ENCODE peak calls at places on chromosomes 16 and 17, in six cellular contexts. M, Q, H, J, W and K are unnamed samples.

GRCh38 chr16:54282202-54282922 is 4.2 kb downstream of the IRX3 start:
- DNase-seq in M (no peak), Q (peak), H (peak), J (no peak), W (no peak), K (peak)

GRCh38 chr16:49811630-49812334 is 44.1 kb downstream of the ZNF423 start:
- DNase-seq in M (no peak), Q (no peak), H (peak), J (no peak), W (no peak), K (peak)

GRCh38 chr17:76260220-76260619 is 4.9 kb upstream of the UBALD2 start:
- DNase-seq in M (no peak), Q (no peak), H (no peak), J (no peak), W (no peak), K (no peak)

GRCh38 chr17:72120878-72121163 is at the start of gene SOX9:
- DNase-seq in M (peak), Q (no peak), H (peak), J (no peak), W (no peak), K (peak)

GRCh38 chr16:16047761-16048160 is 98.3 kb downstream of the ABCC1 start:
- DNase-seq in M (no peak), Q (no peak), H (no peak), J (no peak), W (no peak), K (no peak)

GRCh38 chr17:47310186-47310733 is 13.5 kb upstream of the EFCAB13 start:
- DNase-seq in M (peak), Q (no peak), H (peak), J (no peak), W (no peak), K (no peak)

GRCh38 chr17:5580367-5580766 is 3.9 kb downstream of the NLRP1 start:
- DNase-seq in M (no peak), Q (no peak), H (no peak), J (no peak), W (no peak), K (no peak)

GRCh38 chr16:83992624-83993023 is 24.6 kb downstream of the NECAB2 start:
- DNase-seq in M (peak), Q (no peak), H (no peak), J (no peak), W (peak), K (no peak)

GRCh38 chr17:59763861-59764260 is 56.4 kb downstream of the VMP1 start:
- DNase-seq in M (no peak), Q (no peak), H (peak), J (no peak), W (no peak), K (no peak)

GRCh38 chr16:21302898-21303528 is 24.9 kb upstream of the CRYM start:
- DNase-seq in M (no peak), Q (no peak), H (peak), J (no peak), W (no peak), K (no peak)

GRCh38 chr16:57689772-57690558 is 4.6 kb upstream of the DRC7 start:
- DNase-seq in M (no peak), Q (no peak), H (peak), J (no peak), W (no peak), K (peak)

GRCh38 chr17:48209973-48210372 is 102.4 kb downstream of the SNX11 start:
- DNase-seq in M (no peak), Q (no peak), H (no peak), J (no peak), W (no peak), K (no peak)

GRCh38 chr17:18961634-18962493 is 9.9 kb downstream of the SLC5A10 start:
- DNase-seq in M (no peak), Q (no peak), H (peak), J (no peak), W (no peak), K (no peak)

GRCh38 chr17:77471984-77472836 is 331.4 kb downstream of the SEC14L1 start:
- DNase-seq in M (peak), Q (no peak), H (peak), J (no peak), W (peak), K (no peak)

GRCh38 chr17:67364847-67365761 is 1.3 kb downstream of the PSMD12 start:
- DNase-seq in M (no peak), Q (no peak), H (no peak), J (no peak), W (no peak), K (no peak)

GRCh38 chr17:76845524-76845923 is 22.7 kb upstream of the MGAT5B start:
- DNase-seq in M (no peak), Q (no peak), H (no peak), J (no peak), W (no peak), K (no peak)

GRCh38 chr16:65414284-65414984 is 292.6 kb upstream of the CDH11 start:
- DNase-seq in M (no peak), Q (no peak), H (peak), J (no peak), W (no peak), K (no peak)

GRCh38 chr17:45131616-45132301 is 556 bp downstream of the PLCD3 start:
- DNase-seq in M (no peak), Q (peak), H (peak), J (no peak), W (peak), K (peak)

GRCh38 chr17:32461853-32462617 is 17.7 kb downstream of the PSMD11 start:
- DNase-seq in M (peak), Q (peak), H (peak), J (no peak), W (no peak), K (peak)

GRCh38 chr17:50059256-50059655 is 3.3 kb downstream of the ITGA3 start:
- DNase-seq in M (no peak), Q (no peak), H (no peak), J (no peak), W (no peak), K (no peak)

GRCh38 chr17:18966831-18967624 is 15.1 kb downstream of the SLC5A10 start:
- DNase-seq in M (peak), Q (no peak), H (peak), J (no peak), W (no peak), K (no peak)

GRCh38 chr17:42387663-42388380 is 420 bp downstream of the STAT3 start:
- DNase-seq in M (peak), Q (peak), H (peak), J (no peak), W (peak), K (peak)

GRCh38 chr17:74840989-74841666 is 18.6 kb downstream of the GRIN2C start:
- DNase-seq in M (no peak), Q (no peak), H (peak), J (no peak), W (peak), K (no peak)

GRCh38 chr16:67967183-67967955 is 1.1 kb downstream of the SLC12A4 start:
- DNase-seq in M (no peak), Q (no peak), H (peak), J (no peak), W (no peak), K (peak)

GRCh38 chr17:19502517-19502916 is 31.1 kb upstream of the SLC47A1 start:
- DNase-seq in M (no peak), Q (no peak), H (no peak), J (no peak), W (no peak), K (no peak)

GRCh38 chr16:66925322-66925840 is at the start of gene RRAD:
- DNase-seq in M (no peak), Q (no peak), H (peak), J (peak), W (peak), K (no peak)

GRCh38 chr16:86930001-86930400 is 351.7 kb downstream of the FOXL1 start:
- DNase-seq in M (no peak), Q (no peak), H (no peak), J (no peak), W (no peak), K (no peak)

GRCh38 chr17:42288985-42289862 is 926 bp downstream of the STAT5A start:
- DNase-seq in M (no peak), Q (peak), H (no peak), J (no peak), W (peak), K (no peak)

GRCh38 chr16:50763211-50763610 is 21.3 kb downstream of the CYLD start:
- DNase-seq in M (no peak), Q (no peak), H (no peak), J (no peak), W (no peak), K (no peak)

GRCh38 chr17:7173687-7174602 is 5.2 kb downstream of the ASGR1 start:
- DNase-seq in M (no peak), Q (peak), H (peak), J (no peak), W (no peak), K (peak)

GRCh38 chr16:75319513-75320401 is 68.3 kb upstream of the BCAR1 start:
- DNase-seq in M (no peak), Q (no peak), H (no peak), J (no peak), W (no peak), K (no peak)

GRCh38 chr17:39132192-39132600 is 19.2 kb downstream of the PLXDC1 start:
- DNase-seq in M (no peak), Q (no peak), H (peak), J (no peak), W (peak), K (no peak)

GRCh38 chr16:2149630-2150417 is 1.4 kb downstream of the RAB26 start:
- DNase-seq in M (no peak), Q (no peak), H (peak), J (no peak), W (no peak), K (peak)

GRCh38 chr16:65919116-65919515 is 447.4 kb upstream of the CDH5 start:
- DNase-seq in M (no peak), Q (no peak), H (peak), J (no peak), W (no peak), K (no peak)

GRCh38 chr17:27299384-27300049 is 5.6 kb downstream of the WSB1 start:
- DNase-seq in M (no peak), Q (no peak), H (no peak), J (no peak), W (no peak), K (no peak)

GRCh38 chr17:42055496-42055895 is 5.1 kb upstream of the C17orf113 start:
- DNase-seq in M (no peak), Q (no peak), H (no peak), J (no peak), W (no peak), K (peak)

GRCh38 chr16:56369202-56369601 is 56.1 kb downstream of the AMFR start:
- DNase-seq in M (no peak), Q (no peak), H (no peak), J (no peak), W (no peak), K (no peak)

GRCh38 chr17:3556905-3557767 is 476 bp downstream of the TRPV3 start:
- DNase-seq in M (no peak), Q (no peak), H (no peak), J (no peak), W (no peak), K (no peak)

GRCh38 chr16:80466024-80466986 is 74.5 kb upstream of the DYNLRB2 start:
- DNase-seq in M (peak), Q (peak), H (peak), J (no peak), W (peak), K (peak)